ENCODE peak calls at places on chromosomes 3 and 15, in five cellular contexts. Q is Peyer's patch, J is uterus, G is fibroblast of mammary gland, W is mesothelial cell of epicardium. A is an unnamed sample.
A peak's percentile ranks its signal among the peaks of the same experiment; 100 is the strongest.

GRCh38 chr3:64158334-64158733 is 66.9 kb downstream of the PRICKLE2 start:
- DNase-seq in Q (no peak), J (no peak), G (peak; percentile 30), W (no peak), A (no peak)

GRCh38 chr15:81152799-81153198 is 18.7 kb downstream of the CFAP161 start:
- DNase-seq in Q (no peak), J (no peak), G (no peak), W (no peak), A (no peak)

GRCh38 chr3:122299872-122300460 is 25.1 kb upstream of the CSTA start:
- DNase-seq in Q (peak; percentile 54), J (no peak), G (peak; percentile 30), W (no peak), A (no peak)

GRCh38 chr3:123610331-123610730 is 25.5 kb upstream of the HACD2 start:
- DNase-seq in Q (no peak), J (no peak), G (no peak), W (no peak), A (no peak)

GRCh38 chr3:16828815-16829214 is 55.9 kb upstream of the PLCL2 start:
- DNase-seq in Q (peak; percentile 82), J (no peak), G (peak; percentile 83), W (no peak), A (no peak)

GRCh38 chr15:96340611-96341464 is 10.3 kb downstream of the NR2F2 start:
- DNase-seq in Q (peak; percentile 50), J (peak; percentile 64), G (peak; percentile 73), W (peak; percentile 65), A (no peak)

GRCh38 chr15:80343610-80344009 is 60.6 kb upstream of the ARNT2 start:
- DNase-seq in Q (peak; percentile 55), J (peak; percentile 22), G (no peak), W (peak; percentile 43), A (no peak)

GRCh38 chr15:95111969-95112368 is 880.6 kb downstream of the MCTP2 start:
- DNase-seq in Q (no peak), J (no peak), G (no peak), W (no peak), A (no peak)

GRCh38 chr3:81744366-81744765 is 17.1 kb downstream of the GBE1 start:
- DNase-seq in Q (no peak), J (peak; percentile 62), G (peak; percentile 97), W (no peak), A (no peak)

GRCh38 chr15:69718916-69719315 is 266.3 kb downstream of the RPLP1 start:
- DNase-seq in Q (peak; percentile 62), J (no peak), G (no peak), W (no peak), A (no peak)

GRCh38 chr3:126521122-126521891 is 2.6 kb upstream of the CHST13 start:
- DNase-seq in Q (no peak), J (no peak), G (no peak), W (no peak), A (no peak)

GRCh38 chr3:108406063-108406660 is 104.2 kb downstream of the MYH15 start:
- DNase-seq in Q (no peak), J (no peak), G (peak; percentile 15), W (no peak), A (no peak)

GRCh38 chr15:63783441-63783840 is 50.3 kb downstream of the HERC1 start:
- DNase-seq in Q (no peak), J (no peak), G (no peak), W (no peak), A (no peak)

GRCh38 chr15:78083687-78084358 is 6.3 kb upstream of the TBC1D2B start:
- DNase-seq in Q (peak; percentile 44), J (no peak), G (no peak), W (no peak), A (no peak)

GRCh38 chr3:74507691-74508090 is 106.8 kb downstream of the CNTN3 start:
- DNase-seq in Q (no peak), J (no peak), G (no peak), W (no peak), A (no peak)

GRCh38 chr3:29255854-29256696 is 24.8 kb upstream of the RBMS3 start:
- DNase-seq in Q (no peak), J (no peak), G (peak; percentile 45), W (no peak), A (no peak)

GRCh38 chr3:197171481-197172067 is 126.8 kb downstream of the DLG1 start:
- DNase-seq in Q (no peak), J (no peak), G (peak; percentile 36), W (no peak), A (no peak)

GRCh38 chr3:71160800-71161546 is 422.6 kb downstream of the FOXP1 start:
- DNase-seq in Q (no peak), J (no peak), G (peak; percentile 40), W (no peak), A (no peak)

GRCh38 chr15:85618956-85619491 is 175.7 kb downstream of the KLHL25 start:
- DNase-seq in Q (peak; percentile 75), J (peak; percentile 92), G (peak; percentile 99), W (peak; percentile 42), A (no peak)

GRCh38 chr3:124654470-124654845 is 75.8 kb upstream of the UMPS start:
- DNase-seq in Q (peak; percentile 57), J (no peak), G (no peak), W (no peak), A (no peak)

GRCh38 chr3:11566916-11567315 is 76.8 kb downstream of the VGLL4 start:
- DNase-seq in Q (no peak), J (no peak), G (no peak), W (no peak), A (no peak)

GRCh38 chr15:73927003-73927475 is 777 bp downstream of the LOXL1 start:
- DNase-seq in Q (peak; percentile 72), J (peak; percentile 59), G (no peak), W (peak; percentile 62), A (no peak)

GRCh38 chr3:190130037-190130436 is 9.3 kb upstream of the P3H2 start:
- DNase-seq in Q (no peak), J (no peak), G (no peak), W (no peak), A (no peak)

GRCh38 chr3:102162251-102162650 is 272.6 kb upstream of the ZPLD1 start:
- DNase-seq in Q (no peak), J (no peak), G (no peak), W (no peak), A (no peak)

GRCh38 chr3:155560594-155560993 is 184.3 kb downstream of the PLCH1 start:
- DNase-seq in Q (no peak), J (no peak), G (peak; percentile 10), W (no peak), A (no peak)

GRCh38 chr3:132549890-132550578 is 47.0 kb upstream of the ACKR4 start:
- DNase-seq in Q (no peak), J (no peak), G (peak; percentile 87), W (no peak), A (no peak)

GRCh38 chr3:4850211-4850927 is 128.9 kb upstream of the BHLHE40 start:
- DNase-seq in Q (no peak), J (no peak), G (no peak), W (no peak), A (no peak)

GRCh38 chr3:125280966-125281365 is 68.4 kb upstream of the SLC12A8 start:
- DNase-seq in Q (no peak), J (no peak), G (peak; percentile 74), W (no peak), A (no peak)

GRCh38 chr15:37586976-37587375 is 347.5 kb upstream of the TMCO5A start:
- DNase-seq in Q (no peak), J (no peak), G (peak; percentile 34), W (no peak), A (no peak)

GRCh38 chr3:185813205-185813604 is 11.6 kb downstream of the IGF2BP2 start:
- DNase-seq in Q (no peak), J (no peak), G (no peak), W (no peak), A (no peak)

GRCh38 chr15:73322665-73323373 is 45.9 kb downstream of the HCN4 start:
- DNase-seq in Q (no peak), J (no peak), G (no peak), W (no peak), A (no peak)

GRCh38 chr3:101548527-101549105 is 13.1 kb upstream of the TRMT10C start:
- DNase-seq in Q (no peak), J (no peak), G (no peak), W (no peak), A (no peak)

GRCh38 chr15:81940467-81941451 is 105.1 kb downstream of the MEX3B start:
- DNase-seq in Q (no peak), J (no peak), G (no peak), W (no peak), A (no peak)

GRCh38 chr15:85786778-85787114 is 8.0 kb downstream of the KLHL25 start:
- DNase-seq in Q (no peak), J (no peak), G (no peak), W (no peak), A (no peak)

GRCh38 chr15:68158046-68158628 is 47.0 kb downstream of the CALML4 start:
- DNase-seq in Q (no peak), J (no peak), G (no peak), W (no peak), A (no peak)

GRCh38 chr3:12436514-12437222 is 47.6 kb upstream of the TSEN2 start:
- DNase-seq in Q (no peak), J (peak; percentile 43), G (peak; percentile 93), W (no peak), A (no peak)

GRCh38 chr3:151443583-151443982 is 17.3 kb downstream of the IGSF10 start:
- DNase-seq in Q (no peak), J (no peak), G (no peak), W (no peak), A (no peak)

GRCh38 chr15:79195802-79196201 is 86.7 kb upstream of the ANKRD34C start:
- DNase-seq in Q (peak; percentile 14), J (no peak), G (no peak), W (no peak), A (no peak)
- TF ChIP-seq CTCF in Q (no peak), J (no peak), G (no peak), W (no peak), A (no peak)

GRCh38 chr3:46089237-46090011 is 62.1 kb upstream of the XCR1 start:
- DNase-seq in Q (peak; percentile 81), J (no peak), G (peak; percentile 99), W (no peak), A (no peak)
- TF ChIP-seq CTCF in Q (no peak), J (no peak), G (no peak), W (no peak), A (no peak)

GRCh38 chr3:120418866-120419490 is 31.8 kb downstream of the FSTL1 start:
- DNase-seq in Q (peak; percentile 76), J (no peak), G (peak; percentile 54), W (no peak), A (no peak)
- TF ChIP-seq CTCF in Q (no peak), J (no peak), G (no peak), W (no peak), A (peak; percentile 81)

GRCh38 chr15:97849183-97849582 is 111.3 kb upstream of the ARRDC4 start:
- DNase-seq in Q (no peak), J (no peak), G (no peak), W (no peak), A (no peak)
- TF ChIP-seq CTCF in Q (no peak), J (no peak), G (no peak), W (no peak), A (no peak)